ENCODE peak calls at places on chromosome 12, in ten cellular contexts. V is NCI-H1092; B is nephron progenitor cell; D is Ammon's horn; Z is stimulated activated naive CD8-positive, alpha-beta T cell treated with anti-CD3 and anti-CD28 coated beads, Interleukin-15, Interleukin-2, amounts not matched to agents 100 U/mL and 50 U/mL, for 24 hours; K is activated CD4-positive, alpha-beta T cell treated with anti-CD3 and anti-CD28 coated beads, Interleukin-2, amount 50 U/mL, for 48 hours; U is progenitor cell of endocrine pancreas; M is GM20000; H is naive thymus-derived CD8-positive, alpha-beta T cell; A is amniotic epithelial cell. X is an unnamed sample.

GRCh38 chr12:91958816-91959215 is 186.8 kb downstream of the BTG1 start:
- DNase-seq in H (no peak), B (no peak), M (no peak), V (no peak), Z (no peak), A (peak; percentile 82), D (no peak), U (no peak), K (no peak), X (no peak)

GRCh38 chr12:113555226-113555625 is 83.6 kb upstream of the LHX5 start:
- DNase-seq in M (no peak), Z (no peak), V (no peak), U (no peak), K (no peak), D (no peak), H (no peak), A (no peak), B (no peak), X (no peak)

GRCh38 chr12:45730842-45731336 is 1.4 kb downstream of the ARID2 start:
- DNase-seq in B (no peak), A (peak; percentile 24), M (peak; percentile 11), V (no peak), K (no peak), U (no peak), D (no peak), Z (no peak), H (peak; percentile 31), X (peak; percentile 62)

GRCh38 chr12:108649668-108650067 is 16.0 kb upstream of the SELPLG start:
- DNase-seq in U (no peak), Z (no peak), V (no peak), K (no peak), A (peak; percentile 92), D (no peak), B (no peak), H (no peak), M (no peak), X (no peak)

GRCh38 chr12:75444444-75445136 is 36.0 kb upstream of the GLIPR1 start:
- DNase-seq in U (no peak), H (no peak), M (no peak), V (no peak), B (no peak), A (peak; percentile 53), K (no peak), D (no peak), Z (no peak), X (no peak)

GRCh38 chr12:34395056-34396005 is 373.0 kb downstream of the ALG10 start:
- DNase-seq in M (no peak), K (no peak), H (no peak), A (no peak), B (no peak), V (no peak), D (no peak), U (peak; percentile 9), Z (no peak), X (no peak)

GRCh38 chr12:107320929-107321618 is 227.7 kb upstream of the CRY1 start:
- DNase-seq in H (peak; percentile 91), D (no peak), M (no peak), V (no peak), K (peak; percentile 80), Z (peak; percentile 81), U (no peak), A (no peak), B (peak; percentile 64), X (peak; percentile 93)

GRCh38 chr12:131119936-131120335 is 166.2 kb downstream of the ADGRD1 start:
- DNase-seq in D (no peak), M (no peak), H (no peak), B (no peak), U (no peak), Z (no peak), K (no peak), A (no peak), V (no peak), X (no peak)

GRCh38 chr12:10143205-10143604 is 13.2 kb upstream of the CLEC7A start:
- DNase-seq in U (no peak), M (no peak), D (no peak), H (no peak), Z (no peak), V (no peak), B (no peak), A (peak; percentile 50), K (no peak), X (no peak)

GRCh38 chr12:8038659-8039114 is 6.2 kb downstream of the FOXJ2 start:
- DNase-seq in D (no peak), V (peak; percentile 62), M (no peak), U (no peak), A (peak; percentile 62), K (peak; percentile 37), B (peak; percentile 53), Z (peak; percentile 32), H (peak; percentile 39), X (peak; percentile 67)

GRCh38 chr12:93868771-93869170 is 191.6 kb downstream of the CRADD start:
- DNase-seq in D (no peak), M (no peak), Z (no peak), U (no peak), A (peak; percentile 86), V (no peak), H (no peak), K (no peak), B (no peak), X (no peak)

GRCh38 chr12:117994551-117995438 is 21.7 kb upstream of the RFC5 start:
- DNase-seq in M (no peak), U (no peak), Z (no peak), B (no peak), A (no peak), D (no peak), V (no peak), H (no peak), K (no peak), X (no peak)

GRCh38 chr12:93080994-93081809 is 152.1 kb upstream of the EEA1 start:
- DNase-seq in Z (no peak), B (no peak), M (no peak), D (no peak), A (peak; percentile 61), K (no peak), H (no peak), V (no peak), U (no peak), X (no peak)

GRCh38 chr12:114668151-114668891 is 15.7 kb downstream of the TBX3 start:
- DNase-seq in B (peak; percentile 78), V (peak; percentile 61), A (peak; percentile 81), K (peak; percentile 45), U (peak; percentile 77), Z (peak; percentile 34), H (no peak), D (peak; percentile 59), M (peak; percentile 70), X (peak; percentile 56)

GRCh38 chr12:41189395-41190251 is 1.5 kb downstream of the PDZRN4 start:
- DNase-seq in Z (no peak), U (no peak), K (no peak), A (peak; percentile 9), B (peak; percentile 23), H (no peak), V (no peak), D (peak; percentile 33), M (peak; percentile 15), X (no peak)

GRCh38 chr12:9124346-9125031 is 8.8 kb upstream of the A2M start:
- DNase-seq in Z (no peak), V (no peak), H (no peak), M (no peak), A (no peak), K (no peak), B (no peak), D (no peak), U (no peak), X (no peak)

X was measured in activated CD8-positive, alpha-beta T cell treated with anti-CD3 and anti-CD28 coated beads for 36 hours.